ENCODE peak calls at places on chromosomes 13 and 19, in six cellular contexts. One of them, this sample, is unnamed.

GRCh38 chr19:38657633-38658222 is 10.3 kb downstream of the ACTN4 start:
- DNase-seq in nephron progenitor cell: no peak
- DNase-seq in fibroblast of lung: peak
- DNase-seq in stimulated activated CD4-positive, alpha-beta T cell treated with anti-CD3 and anti-CD28 coated beads, TNF-alpha, amount 100 ng/mL, for 4 hours: no peak
- DNase-seq in HEK293T: no peak
- DNase-seq in thoracic aorta: no peak
- DNase-seq in this sample: no peak

GRCh38 chr19:3990815-3991117 is 5.5 kb upstream of the EEF2 start:
- DNase-seq in stimulated activated CD4-positive, alpha-beta T cell treated with anti-CD3 and anti-CD28 coated beads, TNF-alpha, amount 100 ng/mL, for 4 hours: no peak
- DNase-seq in thoracic aorta: no peak
- DNase-seq in nephron progenitor cell: no peak
- DNase-seq in HEK293T: no peak
- DNase-seq in fibroblast of lung: no peak
- DNase-seq in this sample: no peak

GRCh38 chr13:59901191-59901590 is 262.5 kb downstream of the DIAPH3 start:
- DNase-seq in thoracic aorta: no peak
- DNase-seq in stimulated activated CD4-positive, alpha-beta T cell treated with anti-CD3 and anti-CD28 coated beads, TNF-alpha, amount 100 ng/mL, for 4 hours: no peak
- DNase-seq in fibroblast of lung: no peak
- DNase-seq in HEK293T: no peak
- DNase-seq in nephron progenitor cell: no peak
- DNase-seq in this sample: no peak

GRCh38 chr19:49129238-49129583 is 9.9 kb downstream of the PPFIA3 start:
- DNase-seq in thoracic aorta: no peak
- DNase-seq in fibroblast of lung: no peak
- DNase-seq in stimulated activated CD4-positive, alpha-beta T cell treated with anti-CD3 and anti-CD28 coated beads, TNF-alpha, amount 100 ng/mL, for 4 hours: no peak
- DNase-seq in nephron progenitor cell: peak
- DNase-seq in HEK293T: no peak
- DNase-seq in this sample: no peak

GRCh38 chr13:79631260-79631659 is 150.3 kb downstream of the NDFIP2 start:
- DNase-seq in fibroblast of lung: peak
- DNase-seq in HEK293T: no peak
- DNase-seq in nephron progenitor cell: no peak
- DNase-seq in thoracic aorta: no peak
- DNase-seq in stimulated activated CD4-positive, alpha-beta T cell treated with anti-CD3 and anti-CD28 coated beads, TNF-alpha, amount 100 ng/mL, for 4 hours: no peak
- DNase-seq in this sample: no peak

GRCh38 chr13:82688400-82688999 is 1193.8 kb downstream of the SLITRK1 start:
- DNase-seq in thoracic aorta: no peak
- DNase-seq in stimulated activated CD4-positive, alpha-beta T cell treated with anti-CD3 and anti-CD28 coated beads, TNF-alpha, amount 100 ng/mL, for 4 hours: no peak
- DNase-seq in HEK293T: no peak
- DNase-seq in nephron progenitor cell: no peak
- DNase-seq in fibroblast of lung: peak
- DNase-seq in this sample: no peak

GRCh38 chr13:48000559-48001126 is 430 bp downstream of the SUCLA2 start:
- DNase-seq in HEK293T: peak
- DNase-seq in nephron progenitor cell: peak
- DNase-seq in stimulated activated CD4-positive, alpha-beta T cell treated with anti-CD3 and anti-CD28 coated beads, TNF-alpha, amount 100 ng/mL, for 4 hours: no peak
- DNase-seq in fibroblast of lung: peak
- DNase-seq in thoracic aorta: no peak
- DNase-seq in this sample: no peak

GRCh38 chr19:44741841-44742352 is 6.6 kb upstream of the BCL3 start:
- DNase-seq in stimulated activated CD4-positive, alpha-beta T cell treated with anti-CD3 and anti-CD28 coated beads, TNF-alpha, amount 100 ng/mL, for 4 hours: no peak
- DNase-seq in fibroblast of lung: peak
- DNase-seq in thoracic aorta: peak
- DNase-seq in HEK293T: no peak
- DNase-seq in nephron progenitor cell: no peak
- DNase-seq in this sample: peak

GRCh38 chr19:49150106-49150943 is 4.9 kb downstream of the HRC start:
- DNase-seq in thoracic aorta: no peak
- DNase-seq in nephron progenitor cell: peak
- DNase-seq in fibroblast of lung: peak
- DNase-seq in stimulated activated CD4-positive, alpha-beta T cell treated with anti-CD3 and anti-CD28 coated beads, TNF-alpha, amount 100 ng/mL, for 4 hours: no peak
- DNase-seq in HEK293T: peak
- DNase-seq in this sample: peak

This sample was measured in tibial artery.